ENCODE peak calls at places on chromosomes 6 and 20, in nine cellular contexts. One of them, this sample, is unnamed.

GRCh38 chr20:22684072-22684762 is 99.8 kb upstream of the FOXA2 start:
- DNase-seq in HFF-Myc: peak; percentile 22
- DNase-seq in testis: peak; percentile 85
- DNase-seq in GM03348: peak; percentile 87
- DNase-seq in mucosa of descending colon: peak; percentile 70
- DNase-seq in epithelial cell of proximal tubule: peak; percentile 10
- DNase-seq in endodermal cell: peak; percentile 95
- DNase-seq in NCI-H1092 treated with DMSO at 0.1 percent for 48 hours: peak; percentile 86
- DNase-seq in colonic mucosa: peak; percentile 67
- DNase-seq in this sample: no peak

GRCh38 chr6:1271071-1271763 is 40.7 kb upstream of the FOXQ1 start:
- DNase-seq in HFF-Myc: no peak
- DNase-seq in testis: no peak
- DNase-seq in GM03348: no peak
- DNase-seq in mucosa of descending colon: no peak
- DNase-seq in epithelial cell of proximal tubule: no peak
- DNase-seq in endodermal cell: no peak
- DNase-seq in NCI-H1092 treated with DMSO at 0.1 percent for 48 hours: no peak
- DNase-seq in colonic mucosa: no peak
- DNase-seq in this sample: no peak

GRCh38 chr20:9616455-9616805 is 102.0 kb downstream of the LAMP5 start:
- DNase-seq in HFF-Myc: no peak
- DNase-seq in testis: no peak
- DNase-seq in GM03348: no peak
- DNase-seq in mucosa of descending colon: no peak
- DNase-seq in epithelial cell of proximal tubule: no peak
- DNase-seq in endodermal cell: no peak
- DNase-seq in NCI-H1092 treated with DMSO at 0.1 percent for 48 hours: no peak
- DNase-seq in colonic mucosa: no peak
- DNase-seq in this sample: no peak

GRCh38 chr6:79077680-79078056 is 386 bp downstream of the PHIP start:
- DNase-seq in HFF-Myc: no peak
- DNase-seq in testis: no peak
- DNase-seq in GM03348: peak; percentile 54
- DNase-seq in mucosa of descending colon: no peak
- DNase-seq in epithelial cell of proximal tubule: no peak
- DNase-seq in endodermal cell: no peak
- DNase-seq in NCI-H1092 treated with DMSO at 0.1 percent for 48 hours: peak; percentile 62
- DNase-seq in colonic mucosa: no peak
- DNase-seq in this sample: no peak

GRCh38 chr6:118627724-118628123 is 23.7 kb downstream of the CEP85L start:
- DNase-seq in HFF-Myc: no peak
- DNase-seq in testis: no peak
- DNase-seq in GM03348: no peak
- DNase-seq in mucosa of descending colon: no peak
- DNase-seq in epithelial cell of proximal tubule: no peak
- DNase-seq in endodermal cell: no peak
- DNase-seq in NCI-H1092 treated with DMSO at 0.1 percent for 48 hours: no peak
- DNase-seq in colonic mucosa: no peak
- DNase-seq in this sample: no peak

GRCh38 chr6:156916108-156916801 is 139.1 kb downstream of the ARID1B start:
- DNase-seq in HFF-Myc: no peak
- DNase-seq in testis: no peak
- DNase-seq in GM03348: no peak
- DNase-seq in mucosa of descending colon: no peak
- DNase-seq in epithelial cell of proximal tubule: no peak
- DNase-seq in endodermal cell: no peak
- DNase-seq in NCI-H1092 treated with DMSO at 0.1 percent for 48 hours: no peak
- DNase-seq in colonic mucosa: no peak
- DNase-seq in this sample: no peak

GRCh38 chr20:717271-717670 is 41.7 kb upstream of the SCRT2 start:
- DNase-seq in HFF-Myc: no peak
- DNase-seq in testis: no peak
- DNase-seq in GM03348: no peak
- DNase-seq in mucosa of descending colon: no peak
- DNase-seq in epithelial cell of proximal tubule: no peak
- DNase-seq in endodermal cell: no peak
- DNase-seq in NCI-H1092 treated with DMSO at 0.1 percent for 48 hours: no peak
- DNase-seq in colonic mucosa: no peak
- DNase-seq in this sample: no peak

GRCh38 chr6:108589244-108589730 is 28.6 kb downstream of the FOXO3 start:
- DNase-seq in HFF-Myc: no peak
- DNase-seq in testis: peak; percentile 84
- DNase-seq in GM03348: no peak
- DNase-seq in mucosa of descending colon: peak; percentile 75
- DNase-seq in epithelial cell of proximal tubule: peak; percentile 72
- DNase-seq in endodermal cell: peak; percentile 88
- DNase-seq in NCI-H1092 treated with DMSO at 0.1 percent for 48 hours: no peak
- DNase-seq in colonic mucosa: peak; percentile 89
- DNase-seq in this sample: no peak

GRCh38 chr20:35307666-35308653 is 15.7 kb upstream of the FAM83C start:
- DNase-seq in HFF-Myc: peak; percentile 78
- DNase-seq in testis: peak; percentile 72
- DNase-seq in GM03348: peak; percentile 78
- DNase-seq in mucosa of descending colon: no peak
- DNase-seq in epithelial cell of proximal tubule: peak; percentile 65
- DNase-seq in endodermal cell: no peak
- DNase-seq in NCI-H1092 treated with DMSO at 0.1 percent for 48 hours: no peak
- DNase-seq in colonic mucosa: no peak
- DNase-seq in this sample: no peak

GRCh38 chr20:2751868-2752630 is 48.4 kb downstream of the CPXM1 start:
- DNase-seq in HFF-Myc: no peak
- DNase-seq in testis: no peak
- DNase-seq in GM03348: peak; percentile 76
- DNase-seq in mucosa of descending colon: peak; percentile 72
- DNase-seq in epithelial cell of proximal tubule: no peak
- DNase-seq in endodermal cell: no peak
- DNase-seq in NCI-H1092 treated with DMSO at 0.1 percent for 48 hours: peak; percentile 1
- DNase-seq in colonic mucosa: no peak
- DNase-seq in this sample: no peak

GRCh38 chr20:63253438-63254236 is 626 bp downstream of the NKAIN4 start:
- DNase-seq in HFF-Myc: no peak
- DNase-seq in testis: peak; percentile 50
- DNase-seq in GM03348: peak; percentile 46
- DNase-seq in mucosa of descending colon: no peak
- DNase-seq in epithelial cell of proximal tubule: no peak
- DNase-seq in endodermal cell: peak; percentile 79
- DNase-seq in NCI-H1092 treated with DMSO at 0.1 percent for 48 hours: no peak
- DNase-seq in colonic mucosa: no peak
- DNase-seq in this sample: no peak

GRCh38 chr20:2538356-2538755 is 2.0 kb downstream of the TMC2 start:
- DNase-seq in HFF-Myc: no peak
- DNase-seq in testis: no peak
- DNase-seq in GM03348: no peak
- DNase-seq in mucosa of descending colon: no peak
- DNase-seq in epithelial cell of proximal tubule: no peak
- DNase-seq in endodermal cell: no peak
- DNase-seq in NCI-H1092 treated with DMSO at 0.1 percent for 48 hours: no peak
- DNase-seq in colonic mucosa: no peak
- DNase-seq in this sample: no peak

GRCh38 chr6:100472674-100473073 is 8.0 kb upstream of the SIM1 start:
- DNase-seq in HFF-Myc: no peak
- DNase-seq in testis: no peak
- DNase-seq in GM03348: no peak
- DNase-seq in mucosa of descending colon: no peak
- DNase-seq in epithelial cell of proximal tubule: no peak
- DNase-seq in endodermal cell: no peak
- DNase-seq in NCI-H1092 treated with DMSO at 0.1 percent for 48 hours: no peak
- DNase-seq in colonic mucosa: no peak
- DNase-seq in this sample: no peak

GRCh38 chr6:149862901-149863595 is 1.1 kb downstream of the LRP11 start:
- DNase-seq in HFF-Myc: no peak
- DNase-seq in testis: peak; percentile 78
- DNase-seq in GM03348: peak; percentile 83
- DNase-seq in mucosa of descending colon: peak; percentile 77
- DNase-seq in epithelial cell of proximal tubule: no peak
- DNase-seq in endodermal cell: peak; percentile 81
- DNase-seq in NCI-H1092 treated with DMSO at 0.1 percent for 48 hours: peak; percentile 46
- DNase-seq in colonic mucosa: peak; percentile 61
- DNase-seq in this sample: no peak

GRCh38 chr20:46070215-46070910 is 19.4 kb downstream of the NCOA5 start:
- DNase-seq in HFF-Myc: no peak
- DNase-seq in testis: no peak
- DNase-seq in GM03348: peak; percentile 57
- DNase-seq in mucosa of descending colon: no peak
- DNase-seq in epithelial cell of proximal tubule: peak; percentile 50
- DNase-seq in endodermal cell: peak; percentile 24
- DNase-seq in NCI-H1092 treated with DMSO at 0.1 percent for 48 hours: no peak
- DNase-seq in colonic mucosa: no peak
- DNase-seq in this sample: no peak

GRCh38 chr6:72642435-72642834 is 20.6 kb downstream of the KCNQ5 start:
- DNase-seq in HFF-Myc: no peak
- DNase-seq in testis: no peak
- DNase-seq in GM03348: no peak
- DNase-seq in mucosa of descending colon: no peak
- DNase-seq in epithelial cell of proximal tubule: no peak
- DNase-seq in endodermal cell: no peak
- DNase-seq in NCI-H1092 treated with DMSO at 0.1 percent for 48 hours: no peak
- DNase-seq in colonic mucosa: no peak
- DNase-seq in this sample: no peak

GRCh38 chr20:63956664-63957003 is 418 bp upstream of the UCKL1 start:
- DNase-seq in HFF-Myc: no peak
- DNase-seq in testis: no peak
- DNase-seq in GM03348: no peak
- DNase-seq in mucosa of descending colon: no peak
- DNase-seq in epithelial cell of proximal tubule: no peak
- DNase-seq in endodermal cell: no peak
- DNase-seq in NCI-H1092 treated with DMSO at 0.1 percent for 48 hours: no peak
- DNase-seq in colonic mucosa: no peak
- DNase-seq in this sample: no peak

GRCh38 chr20:58109918-58110635 is 118.4 kb downstream of the ANKRD60 start:
- DNase-seq in HFF-Myc: no peak
- DNase-seq in testis: no peak
- DNase-seq in GM03348: no peak
- DNase-seq in mucosa of descending colon: no peak
- DNase-seq in epithelial cell of proximal tubule: no peak
- DNase-seq in endodermal cell: no peak
- DNase-seq in NCI-H1092 treated with DMSO at 0.1 percent for 48 hours: no peak
- DNase-seq in colonic mucosa: no peak
- DNase-seq in this sample: no peak

This sample was measured in glomerular endothelial cell.